ENCODE peak calls at places on chromosomes 5 and 9, in six cellular contexts. A is stimulated activated CD4-positive, alpha-beta T cell treated with anti-CD3 and anti-CD28 coated beads, Interleukin-1b, Interleukin-23, amount 100 ng/mL, for 1 hour; N is gastrocnemius medialis; I is activated CD4-positive, alpha-beta T cell treated with anti-CD3 and anti-CD28 coated beads for 24 hours; S is NCI-H1930; X is activated T-cell treated with anti-CD3 and anti-CD28 coated beads for 1 hour. K is an unnamed sample.

GRCh38 chr5:127092690-127093089 is 19.4 kb upstream of the C5orf63 start:
- DNase-seq in S (no peak), A (no peak), I (no peak), X (no peak), N (no peak), K (no peak)

GRCh38 chr5:142881076-142881466 is 110.9 kb downstream of the ARHGAP26 start:
- DNase-seq in X (no peak), A (no peak), S (no peak), N (no peak), I (no peak), K (no peak)

GRCh38 chr9:126406075-126406675 is 79.5 kb downstream of the MVB12B start:
- DNase-seq in X (no peak), A (no peak), N (no peak), I (no peak), S (no peak), K (no peak)

GRCh38 chr5:76337949-76338589 is 65.0 kb upstream of the IQGAP2 start:
- DNase-seq in S (no peak), A (no peak), X (peak), N (no peak), I (peak), K (peak)

GRCh38 chr5:23419115-23419514 is 88.3 kb upstream of the PRDM9 start:
- DNase-seq in S (no peak), I (no peak), A (no peak), N (no peak), X (no peak), K (no peak)

GRCh38 chr9:72650206-72650605 is 128.8 kb downstream of the TMC1 start:
- DNase-seq in X (no peak), N (no peak), I (no peak), A (no peak), S (no peak), K (no peak)

GRCh38 chr5:36369092-36369737 is 67.5 kb upstream of the RANBP3L start:
- DNase-seq in X (no peak), I (no peak), A (no peak), S (no peak), N (no peak), K (no peak)

GRCh38 chr5:148542812-148543211 is 111.5 kb downstream of the HTR4 start:
- DNase-seq in A (no peak), N (no peak), I (no peak), X (no peak), S (no peak), K (no peak)

GRCh38 chr5:153629027-153629426 is 138.6 kb downstream of the GRIA1 start:
- DNase-seq in S (no peak), X (no peak), I (no peak), A (no peak), N (no peak), K (no peak)

GRCh38 chr5:5645198-5645597 is 222.7 kb downstream of the ICE1 start:
- DNase-seq in A (no peak), X (no peak), I (no peak), S (no peak), N (no peak), K (no peak)

GRCh38 chr5:35202319-35203111 is 27.8 kb downstream of the PRLR start:
- DNase-seq in X (peak), I (peak), S (peak), N (no peak), A (no peak), K (peak)

GRCh38 chr5:25090275-25090674 is 445.5 kb upstream of the CDH10 start:
- DNase-seq in S (no peak), I (no peak), N (no peak), A (no peak), X (no peak), K (no peak)

GRCh38 chr5:39717186-39717897 is 292.6 kb upstream of the DAB2 start:
- DNase-seq in N (no peak), S (no peak), X (no peak), A (no peak), I (no peak), K (no peak)

GRCh38 chr9:133119039-133119438 is 2.0 kb downstream of the RALGDS start:
- DNase-seq in X (no peak), S (no peak), I (no peak), N (no peak), A (no peak), K (no peak)

GRCh38 chr9:78676009-78676408 is 379.1 kb downstream of the PSAT1 start:
- DNase-seq in I (no peak), S (no peak), X (no peak), N (no peak), A (no peak), K (no peak)

GRCh38 chr9:105647595-105648349 is 14.5 kb upstream of the TAL2 start:
- DNase-seq in X (no peak), N (no peak), I (no peak), S (no peak), A (no peak), K (no peak)

GRCh38 chr9:87193925-87194380 is 246.6 kb upstream of the GAS1 start:
- DNase-seq in I (no peak), A (no peak), X (no peak), N (no peak), S (no peak), K (no peak)

GRCh38 chr5:158718738-158719505 is 380.8 kb downstream of the EBF1 start:
- DNase-seq in X (no peak), I (no peak), S (no peak), A (no peak), N (no peak), K (no peak)

GRCh38 chr5:54889826-54890225 is 95.6 kb downstream of the ESM1 start:
- DNase-seq in S (no peak), A (no peak), I (no peak), X (no peak), N (no peak), K (no peak)

GRCh38 chr9:115211413-115212204 is 93.7 kb upstream of the TNC start:
- DNase-seq in I (no peak), S (no peak), X (no peak), A (no peak), N (no peak), K (no peak)

GRCh38 chr9:73680831-73681230 is 529.2 kb downstream of the ANXA1 start:
- DNase-seq in I (no peak), X (no peak), N (no peak), S (no peak), A (no peak), K (no peak)

GRCh38 chr9:135221951-135222631 is 134.6 kb downstream of the OLFM1 start:
- DNase-seq in I (no peak), S (no peak), A (no peak), N (no peak), X (no peak), K (no peak)

GRCh38 chr5:95895771-95896170 is 65.9 kb downstream of the ELL2 start:
- DNase-seq in X (no peak), N (no peak), A (no peak), S (no peak), I (no peak), K (no peak)

GRCh38 chr5:3639175-3639574 is 43.5 kb downstream of the IRX1 start:
- DNase-seq in S (no peak), I (no peak), N (no peak), A (no peak), X (no peak), K (no peak)

GRCh38 chr5:100668511-100668910 is 133.3 kb downstream of the FAM174A start:
- DNase-seq in A (no peak), S (no peak), N (no peak), I (no peak), X (no peak), K (no peak)

GRCh38 chr9:127825319-127826051 is 22.8 kb downstream of the FPGS start:
- DNase-seq in I (no peak), N (peak), A (no peak), X (no peak), S (peak), K (no peak)

K was measured in effector memory CD8-positive, alpha-beta T cell.